ENCODE peak calls at places on chromosomes 13 and 19, in five cellular contexts. T is HFF-Myc; D is thoracic aorta; G is activated CD4-positive, alpha-beta T cell treated with anti-CD3 and anti-CD28 coated beads for 48 hours; F is smooth muscle cell of the brain vasculature. U is an unnamed sample.

GRCh38 chr19:7440188-7440975 is 48.5 kb downstream of the PEX11G start:
- DNase-seq in T (no peak), D (no peak), G (no peak), F (no peak), U (no peak)

GRCh38 chr13:107835339-107836018 is 379.9 kb downstream of the LIG4 start:
- DNase-seq in T (no peak), D (no peak), G (no peak), F (no peak), U (peak; percentile 87)

GRCh38 chr19:35021016-35021415 is 9.3 kb upstream of the SCN1B start:
- DNase-seq in T (no peak), D (no peak), G (no peak), F (no peak), U (no peak)

GRCh38 chr13:113402471-113403254 is 38.7 kb upstream of the GRTP1 start:
- DNase-seq in T (no peak), D (no peak), G (no peak), F (no peak), U (no peak)

GRCh38 chr19:31378404-31378803 is 29.2 kb upstream of the TSHZ3 start:
- DNase-seq in T (peak; percentile 84), D (no peak), G (no peak), F (peak; percentile 26), U (peak; percentile 78)

GRCh38 chr19:42332059-42332458 is 6.6 kb downstream of the MEGF8 start:
- DNase-seq in T (no peak), D (no peak), G (no peak), F (no peak), U (no peak)

GRCh38 chr19:3609779-3610719 is 3.4 kb upstream of the TBXA2R start:
- DNase-seq in T (no peak), D (no peak), G (no peak), F (no peak), U (peak; percentile 49)

GRCh38 chr13:59094149-59094548 is 1069.6 kb downstream of the DIAPH3 start:
- DNase-seq in T (no peak), D (no peak), G (no peak), F (no peak), U (no peak)

GRCh38 chr13:82480415-82480814 is 1401.9 kb downstream of the SLITRK1 start:
- DNase-seq in T (no peak), D (no peak), G (no peak), F (no peak), U (peak; percentile 10)

U was measured in choroid plexus epithelial cell.